ENCODE peak calls at places on chromosomes 5 and 9, in seven cellular contexts. E, O, Y, U, M, T and K are unnamed samples.

GRCh38 chr5:68749648-68750047 is 344.2 kb upstream of the SLC30A5 start:
- DNase-seq in E (peak; percentile 18), O (no peak), Y (no peak), U (no peak), M (no peak), T (no peak), K (no peak)

GRCh38 chr5:172106511-172107356 is 81.3 kb downstream of the STK10 start:
- DNase-seq in E (peak; percentile 43), O (peak; percentile 70), Y (peak; percentile 82), U (peak; percentile 90), M (peak; percentile 71), T (peak; percentile 64), K (peak; percentile 40)

GRCh38 chr5:177309351-177310191 is 2.1 kb downstream of the MXD3 start:
- DNase-seq in E (peak; percentile 76), O (peak; percentile 59), Y (peak; percentile 80), U (peak; percentile 87), M (no peak), T (peak; percentile 71), K (peak; percentile 93)

GRCh38 chr9:125434986-125435775 is 173.6 kb downstream of the GAPVD1 start:
- DNase-seq in E (no peak), O (no peak), Y (no peak), U (peak; percentile 49), M (no peak), T (no peak), K (no peak)

GRCh38 chr5:149962040-149962439 is 1.5 kb downstream of the SLC26A2 start:
- DNase-seq in E (peak; percentile 51), O (no peak), Y (no peak), U (no peak), M (peak; percentile 32), T (peak; percentile 23), K (peak; percentile 76)

GRCh38 chr5:116837876-116838568 is 263.4 kb upstream of the SEMA6A start:
- DNase-seq in E (no peak), O (no peak), Y (no peak), U (no peak), M (no peak), T (no peak), K (no peak)

GRCh38 chr9:92506184-92506857 is 24.0 kb upstream of the ASPN start:
- DNase-seq in E (peak; percentile 95), O (peak; percentile 56), Y (no peak), U (no peak), M (no peak), T (no peak), K (peak; percentile 82)

GRCh38 chr5:31990296-31990695 is 183.8 kb downstream of the GOLPH3 start:
- DNase-seq in E (no peak), O (no peak), Y (no peak), U (no peak), M (no peak), T (no peak), K (no peak)

GRCh38 chr5:154813736-154814135 is 36.7 kb downstream of the FAXDC2 start:
- DNase-seq in E (no peak), O (no peak), Y (no peak), U (no peak), M (no peak), T (peak; percentile 81), K (no peak)

GRCh38 chr9:129624168-129624759 is 1.7 kb upstream of the NTMT1 start:
- DNase-seq in E (peak; percentile 64), O (no peak), Y (no peak), U (peak; percentile 90), M (no peak), T (peak; percentile 66), K (no peak)

GRCh38 chr9:14687042-14687719 is 6.1 kb downstream of the ZDHHC21 start:
- DNase-seq in E (peak; percentile 77), O (no peak), Y (no peak), U (peak; percentile 60), M (no peak), T (no peak), K (peak; percentile 90)

GRCh38 chr5:179732918-179733763 is 519 bp downstream of the MAML1 start:
- DNase-seq in E (peak; percentile 48), O (peak; percentile 22), Y (no peak), U (peak; percentile 83), M (peak; percentile 37), T (no peak), K (peak; percentile 34)

GRCh38 chr9:130104413-130105193 is 50.9 kb downstream of the GPR107 start:
- DNase-seq in E (no peak), O (no peak), Y (no peak), U (no peak), M (no peak), T (no peak), K (peak; percentile 62)

GRCh38 chr9:88811511-88811910 is 179.8 kb upstream of the S1PR3 start:
- DNase-seq in E (no peak), O (no peak), Y (no peak), U (no peak), M (no peak), T (no peak), K (no peak)

GRCh38 chr5:155726267-155726666 is 600.7 kb upstream of the SGCD start:
- DNase-seq in E (no peak), O (no peak), Y (no peak), U (no peak), M (no peak), T (no peak), K (no peak)

GRCh38 chr9:124035001-124035650 is 23.6 kb downstream of the LHX2 start:
- DNase-seq in E (no peak), O (no peak), Y (peak; percentile 56), U (no peak), M (no peak), T (no peak), K (no peak)

GRCh38 chr9:114677418-114677817 is 4.6 kb downstream of the TEX48 start:
- DNase-seq in E (peak; percentile 100), O (no peak), Y (no peak), U (no peak), M (no peak), T (no peak), K (peak; percentile 98)

GRCh38 chr5:87120518-87121314 is 147.0 kb upstream of the RASA1 start:
- DNase-seq in E (peak; percentile 92), O (no peak), Y (no peak), U (no peak), M (no peak), T (no peak), K (peak; percentile 95)

GRCh38 chr5:135493406-135494180 is 41.4 kb upstream of the TIFAB start:
- DNase-seq in E (peak; percentile 86), O (no peak), Y (no peak), U (no peak), M (no peak), T (no peak), K (peak; percentile 87)

GRCh38 chr9:3459076-3459475 is 66.7 kb downstream of the RFX3 start:
- DNase-seq in E (no peak), O (no peak), Y (no peak), U (no peak), M (no peak), T (no peak), K (peak; percentile 37)

GRCh38 chr9:106023455-106023854 is 329.1 kb downstream of the TMEM38B start:
- DNase-seq in E (no peak), O (no peak), Y (no peak), U (no peak), M (no peak), T (no peak), K (no peak)

GRCh38 chr9:99948896-99949295 is 42.4 kb downstream of the STX17 start:
- DNase-seq in E (peak; percentile 6), O (no peak), Y (no peak), U (no peak), M (no peak), T (no peak), K (peak; percentile 10)

GRCh38 chr5:18652404-18653215 is 1018.4 kb downstream of the TAF11L14 start:
- DNase-seq in E (no peak), O (no peak), Y (no peak), U (no peak), M (no peak), T (no peak), K (no peak)